ENCODE peak calls at places on chromosomes 16 and 17, in six cellular contexts. V is K562, C is GM23248, S is fibroblast of lung, W is A673, Y is PC-9. Q is an unnamed sample.
A peak's percentile ranks its signal among the peaks of the same experiment; 100 is the strongest.

GRCh38 chr17:78375401-78376079 is 2.9 kb upstream of the PGS1 start:
- DNase-seq in Y (peak; percentile 72), V (no peak), S (peak; percentile 97), C (peak; percentile 96), W (no peak), Q (no peak)

GRCh38 chr17:68296217-68297140 is 5.2 kb downstream of the ARSG start:
- DNase-seq in V (no peak), Y (no peak), W (no peak), S (no peak), C (peak; percentile 33), Q (no peak)

GRCh38 chr17:77476920-77477805 is 336.4 kb downstream of the SEC14L1 start:
- DNase-seq in Y (no peak), C (peak; percentile 99), W (peak; percentile 43), V (no peak), S (peak; percentile 98), Q (no peak)

GRCh38 chr17:42065201-42065600 is 14.8 kb upstream of the C17orf113 start:
- DNase-seq in Y (no peak), C (no peak), W (no peak), V (no peak), S (no peak), Q (no peak)

GRCh38 chr17:75595919-75596310 is 8.3 kb downstream of the MYO15B start:
- DNase-seq in Y (no peak), V (no peak), C (no peak), S (no peak), W (no peak), Q (no peak)

GRCh38 chr17:44770526-44770925 is 11.7 kb downstream of the ADAM11 start:
- DNase-seq in S (no peak), Y (no peak), C (no peak), V (no peak), W (no peak), Q (no peak)

GRCh38 chr17:64230551-64231408 is 32.3 kb downstream of the TEX2 start:
- DNase-seq in W (no peak), Y (peak; percentile 87), V (no peak), S (peak; percentile 98), C (peak; percentile 97), Q (no peak)

GRCh38 chr16:77611386-77611785 is 110.9 kb upstream of the NUDT7 start:
- DNase-seq in V (no peak), S (no peak), C (no peak), Y (no peak), W (no peak), Q (no peak)

GRCh38 chr17:35889818-35890773 is 9.9 kb upstream of the CCL5 start:
- DNase-seq in V (no peak), Y (no peak), W (peak; percentile 27), S (peak; percentile 62), C (peak; percentile 39), Q (peak; percentile 11)

GRCh38 chr16:56275076-56275475 is 83.8 kb downstream of the GNAO1 start:
- DNase-seq in Y (no peak), V (peak; percentile 26), W (no peak), S (peak; percentile 66), C (no peak), Q (no peak)

GRCh38 chr17:36849871-36850348 is 87.4 kb upstream of the LHX1 start:
- DNase-seq in C (peak; percentile 66), Y (no peak), W (peak; percentile 44), V (peak; percentile 57), S (peak; percentile 83), Q (peak; percentile 40)

GRCh38 chr17:68381076-68381900 is 76.0 kb downstream of the WIPI1 start:
- DNase-seq in V (no peak), W (no peak), C (peak; percentile 100), Y (peak; percentile 99), S (peak; percentile 94), Q (no peak)

GRCh38 chr16:57260294-57260929 is 15.4 kb downstream of the ARL2BP start:
- DNase-seq in W (peak; percentile 77), Y (peak; percentile 63), C (peak; percentile 79), V (no peak), S (peak; percentile 79), Q (peak; percentile 87)

GRCh38 chr16:10575506-10576130 is 4.8 kb downstream of the EMP2 start:
- DNase-seq in V (no peak), Y (no peak), S (peak; percentile 34), C (peak; percentile 53), W (no peak), Q (no peak)

GRCh38 chr17:58328195-58329034 is at the start of gene TSPOAP1:
- DNase-seq in W (no peak), Y (no peak), C (no peak), S (no peak), V (peak; percentile 84), Q (peak; percentile 90)

GRCh38 chr17:74135391-74136167 is 67.9 kb upstream of the RPL38 start:
- DNase-seq in C (no peak), S (no peak), Y (no peak), W (no peak), V (no peak), Q (no peak)

GRCh38 chr17:59620518-59621259 is 994 bp downstream of the CLTC start:
- DNase-seq in C (peak; percentile 68), W (peak; percentile 45), Y (no peak), V (peak; percentile 79), S (peak; percentile 33), Q (peak; percentile 40)

GRCh38 chr17:81391268-81391963 is 3.8 kb upstream of the BAHCC1 start:
- DNase-seq in V (no peak), Y (no peak), C (no peak), W (no peak), S (no peak), Q (no peak)

GRCh38 chr17:81514735-81515529 is 2.3 kb upstream of the ACTG1 start:
- DNase-seq in W (peak; percentile 78), S (peak; percentile 86), C (peak; percentile 88), Y (peak; percentile 55), V (peak; percentile 31), Q (peak; percentile 89)

GRCh38 chr16:89892055-89892630 is 18.8 kb downstream of the TCF25 start:
- DNase-seq in V (no peak), Y (no peak), S (no peak), C (no peak), W (no peak), Q (no peak)

DNA sequence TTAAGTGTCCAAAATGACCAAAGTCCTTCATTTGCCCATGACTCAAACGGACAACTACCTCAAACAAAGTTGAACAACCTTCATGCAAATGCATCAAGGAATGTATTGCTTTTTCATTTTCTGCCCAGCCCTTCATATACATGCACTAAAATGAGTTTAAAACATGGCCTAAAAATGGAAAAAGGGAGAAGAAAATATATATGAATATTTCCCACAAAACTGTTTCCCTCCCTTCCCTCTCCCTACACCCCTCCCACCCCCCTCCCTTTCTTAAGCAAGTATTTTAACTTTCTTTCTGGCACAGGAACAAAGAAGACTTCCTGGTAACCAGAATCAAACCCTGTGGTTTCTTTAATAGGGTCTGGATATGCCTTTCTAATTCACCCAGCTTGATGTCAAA is 5.5 kb upstream of the FBXL20 start:
- DNase-seq in W (no peak), S (no peak), V (no peak), C (no peak), Y (no peak), Q (no peak)
- H3K9me3 ChIP-seq in W (no peaks in the 10 kb centered on the region), S (no peaks in the 10 kb centered on the region), V (no peaks in the 10 kb centered on the region), C (no peaks in the 10 kb centered on the region), Y (no peaks in the 10 kb centered on the region), Q (no peaks in the 10 kb centered on the region)

GRCh38 chr16:84617631-84618427 is at the start of gene COTL1:
- DNase-seq in W (peak; percentile 98), C (peak; percentile 99), Y (peak; percentile 88), V (peak; percentile 99), S (peak; percentile 99), Q (peak; percentile 98)
- TF ChIP-seq EZH2 in W (no peak), C (no peak), Y (no peak), V (no peak), S (no peak), Q (no peak)

GRCh38 chr17:3759597-3760216 is 36.0 kb downstream of the HASPIN start:
- DNase-seq in Y (no peak), W (no peak), V (peak; percentile 44), S (no peak), C (no peak), Q (no peak)

GRCh38 chr17:3751836-3752235 is 28.1 kb downstream of the HASPIN start:
- DNase-seq in W (no peak), C (no peak), V (no peak), S (no peak), Y (no peak), Q (no peak)

GRCh38 chr17:3754066-3754457 is 30.4 kb downstream of the HASPIN start:
- DNase-seq in W (no peak), Y (no peak), V (no peak), S (no peak), C (no peak), Q (no peak)

GRCh38 chr17:3754458-3755334 is 31.0 kb downstream of the HASPIN start:
- DNase-seq in V (peak; percentile 92), W (no peak), S (no peak), C (peak; percentile 58), Y (peak; percentile 94), Q (peak; percentile 95)

DNA sequence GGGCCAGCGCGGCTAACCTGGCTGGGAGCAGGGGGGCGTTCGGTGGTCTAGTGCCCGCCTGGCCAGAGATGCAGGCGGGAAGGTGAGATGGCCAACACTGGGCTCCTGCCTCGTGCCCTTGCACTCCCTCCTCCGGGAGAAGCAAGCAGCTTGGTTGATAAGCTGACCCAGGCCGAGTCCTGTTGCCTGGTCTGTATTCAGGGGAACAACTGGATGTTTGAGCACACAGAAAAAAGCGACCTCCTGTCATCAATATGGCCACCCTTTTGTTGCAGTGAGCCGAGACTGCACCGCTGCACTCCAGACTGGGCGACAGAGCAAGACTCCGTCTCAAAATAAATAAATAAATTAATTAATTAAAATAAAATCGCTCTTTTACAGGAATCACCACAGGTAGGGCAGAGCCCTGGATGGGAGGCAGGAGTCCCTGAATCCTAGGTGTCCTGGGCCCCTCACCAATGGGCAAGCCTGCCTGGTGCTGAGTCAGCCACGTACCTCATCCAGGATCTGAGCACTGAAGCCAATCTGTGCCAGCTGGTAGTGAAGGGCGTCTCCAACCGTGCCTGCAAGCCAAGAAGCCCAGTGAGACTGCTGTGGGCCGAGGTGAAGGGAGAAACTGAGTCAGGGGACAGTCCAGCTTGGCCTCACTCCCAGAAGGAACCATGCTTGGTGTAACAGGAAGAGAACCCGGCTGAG is 31.8 kb downstream of the HASPIN start:
- DNase-seq in S (no peak), Y (no peak), V (no peak), W (no peak), C (no peak), Q (no peak)
- H3K4me3 ChIP-seq in S (no peak overlapping the region), Y (peak overlapping the region; percentile 94), V (peak overlapping the region; percentile 50), W (no peak overlapping the region), C (no peak overlapping the region), Q (peak overlapping the region; percentile 45)

GRCh38 chr17:52756739-52757138 is 598.2 kb upstream of the CA10 start:
- DNase-seq in Y (no peak), S (no peak), V (no peak), W (no peak), C (no peak), Q (no peak)
- H3K9me3 ChIP-seq in Y (peaks cover 6% of the 10 kb centered on the region), S (no peaks in the 10 kb centered on the region), V (no peaks in the 10 kb centered on the region), W (peaks cover 6% of the 10 kb centered on the region), C (no peaks in the 10 kb centered on the region), Q (no peaks in the 10 kb centered on the region)

Q was measured in neural progenitor cell.